ENCODE peak calls at places on chromosomes 16 and 17, in ten cellular contexts. X is tibial nerve, B is endothelial cell, N is nephron progenitor cell, E is colonic mucosa, M is retinal pigment epithelial cell, K is HL-60, V is B cell, O is mucosa of descending colon, Y is foreskin keratinocyte. G is an unnamed sample.

GRCh38 chr17:52724578-52724977 is 566.1 kb upstream of the CA10 start:
- DNase-seq in X (no peak), B (no peak), N (no peak), E (no peak), M (no peak), K (no peak), V (no peak), O (no peak), Y (no peak), G (no peak)

GRCh38 chr17:28381141-28381825 is 9.8 kb downstream of the SARM1 start:
- DNase-seq in X (no peak), B (peak), N (peak), E (peak), M (no peak), K (no peak), V (no peak), O (no peak), Y (peak), G (no peak)

GRCh38 chr17:73588291-73589095 is 55.8 kb downstream of the SDK2 start:
- DNase-seq in X (no peak), B (no peak), N (no peak), E (no peak), M (no peak), K (no peak), V (no peak), O (no peak), Y (peak), G (no peak)

GRCh38 chr16:80536246-80536645 is 4.5 kb upstream of the DYNLRB2 start:
- DNase-seq in X (no peak), B (no peak), N (no peak), E (no peak), M (no peak), K (no peak), V (no peak), O (no peak), Y (no peak), G (no peak)

GRCh38 chr17:34579017-34579946 is at the start of gene TMEM132E:
- DNase-seq in X (peak), B (peak), N (peak), E (peak), M (no peak), K (peak), V (peak), O (no peak), Y (no peak), G (no peak)

GRCh38 chr16:12245923-12246290 is 269.4 kb downstream of the SNX29 start:
- DNase-seq in X (no peak), B (no peak), N (no peak), E (no peak), M (no peak), K (no peak), V (no peak), O (no peak), Y (no peak), G (no peak)

GRCh38 chr17:2883544-2884203 is 87.4 kb downstream of the RAP1GAP2 start:
- DNase-seq in X (no peak), B (no peak), N (no peak), E (no peak), M (no peak), K (no peak), V (no peak), O (no peak), Y (peak), G (no peak)

GRCh38 chr17:6069611-6070279 is 434 bp upstream of the WSCD1 start:
- DNase-seq in X (no peak), B (no peak), N (no peak), E (peak), M (no peak), K (no peak), V (no peak), O (no peak), Y (no peak), G (no peak)

GRCh38 chr17:66724581-66725341 is 110.2 kb upstream of the CACNG5 start:
- DNase-seq in X (no peak), B (no peak), N (no peak), E (peak), M (no peak), K (no peak), V (no peak), O (no peak), Y (no peak), G (no peak)

GRCh38 chr17:13074026-13074425 is 56.2 kb upstream of the ELAC2 start:
- DNase-seq in X (no peak), B (no peak), N (no peak), E (no peak), M (no peak), K (no peak), V (no peak), O (no peak), Y (peak), G (no peak)

GRCh38 chr16:89314858-89315257 is 97.4 kb downstream of the ZNF778 start:
- DNase-seq in X (no peak), B (no peak), N (no peak), E (no peak), M (no peak), K (no peak), V (no peak), O (no peak), Y (no peak), G (no peak)

GRCh38 chr16:50288920-50289319 is 22.6 kb downstream of the ADCY7 start:
- DNase-seq in X (no peak), B (no peak), N (no peak), E (no peak), M (no peak), K (no peak), V (no peak), O (no peak), Y (no peak), G (no peak)

DNA sequence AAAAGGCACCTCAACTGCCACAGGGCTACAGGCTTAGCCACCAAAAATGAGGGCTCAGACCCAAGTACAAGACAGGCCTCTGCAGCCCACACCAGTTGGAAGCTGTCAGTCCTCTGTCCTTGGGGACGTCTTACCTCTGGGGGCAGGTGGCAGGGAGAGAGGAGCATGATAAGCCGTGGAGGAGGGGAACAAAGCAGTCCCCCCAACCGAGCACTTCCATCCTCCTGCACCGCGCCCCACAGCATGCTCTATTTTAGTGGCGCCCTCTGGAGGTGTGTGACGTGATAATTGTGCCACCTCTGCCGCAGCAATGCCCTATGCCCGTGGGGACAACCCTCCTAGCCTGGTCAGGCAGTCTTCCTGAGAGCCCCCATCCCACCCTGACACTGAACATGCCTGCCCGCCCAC is 13.6 kb downstream of the G6PC3 start:
- DNase-seq in X (no peak), B (peak), N (peak), E (peak), M (no peak), K (peak), V (peak), O (no peak), Y (no peak), G (no peak)
- TF ChIP-seq CTCF in X (no peak), B (peak), N (peak), E (no peak), M (peak), K (peak), V (no peak), O (no peak), Y (peak), G (peak)

DNA sequence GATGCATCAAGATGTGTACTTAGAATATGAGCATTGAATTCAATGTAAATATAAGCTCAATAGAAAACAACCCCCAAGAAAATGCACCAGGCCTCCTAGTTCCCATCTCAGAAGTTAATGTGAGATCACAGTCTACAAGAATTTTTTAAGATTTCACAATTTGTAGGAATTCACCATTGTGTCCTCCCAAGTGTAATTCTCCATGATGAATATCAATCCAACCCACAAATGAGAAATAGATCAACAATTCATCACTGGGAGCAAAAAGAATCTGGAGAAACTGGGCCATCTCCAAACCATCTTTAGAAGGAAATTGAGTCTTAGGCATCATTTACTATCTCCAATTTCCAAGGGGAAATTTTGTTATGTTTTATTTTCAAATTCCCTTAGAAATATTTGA is 310.5 kb upstream of the GOT2 start:
- DNase-seq in X (no peak), B (no peak), N (no peak), E (no peak), M (no peak), K (no peak), V (no peak), O (no peak), Y (no peak), G (no peak)
- TF ChIP-seq CTCF in X (no peak), B (no peak), N (no peak), E (no peak), M (no peak), K (no peak), V (no peak), O (no peak), Y (no peak), G (no peak)

GRCh38 chr16:86193528-86194193 is 294.7 kb downstream of the IRF8 start:
- DNase-seq in X (no peak), B (no peak), N (no peak), E (no peak), M (no peak), K (no peak), V (no peak), O (no peak), Y (no peak), G (no peak)

GRCh38 chr16:86196687-86197391 is 297.9 kb downstream of the IRF8 start:
- DNase-seq in X (no peak), B (no peak), N (no peak), E (no peak), M (no peak), K (no peak), V (no peak), O (no peak), Y (no peak), G (no peak)

GRCh38 chr16:86189934-86190333 is 291.0 kb downstream of the IRF8 start:
- DNase-seq in X (no peak), B (no peak), N (no peak), E (no peak), M (no peak), K (no peak), V (no peak), O (no peak), Y (no peak), G (no peak)

GRCh38 chr16:86195863-86196630 is 297.1 kb downstream of the IRF8 start:
- DNase-seq in X (no peak), B (peak), N (peak), E (no peak), M (no peak), K (no peak), V (no peak), O (no peak), Y (no peak), G (no peak)

DNA sequence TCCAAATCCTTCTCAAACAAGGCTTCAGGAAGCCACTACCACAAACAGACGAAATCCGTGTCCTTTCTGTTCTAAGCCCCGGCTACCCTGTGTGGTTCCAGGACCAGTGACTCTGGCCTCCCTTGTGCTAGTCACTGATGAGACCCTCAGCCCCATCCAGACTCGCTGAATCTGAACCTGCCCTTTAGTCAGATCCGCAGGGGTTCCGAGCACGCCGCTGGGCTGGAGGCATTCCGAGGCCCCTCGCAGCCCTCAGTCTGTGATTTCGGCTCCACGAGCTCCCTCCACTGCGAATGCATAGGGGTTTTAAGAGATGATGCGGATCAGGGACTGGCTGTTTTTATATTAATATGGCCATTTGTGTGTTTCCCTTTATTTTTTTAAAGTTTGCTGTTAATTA is 292.7 kb downstream of the IRF8 start:
- DNase-seq in X (no peak), B (no peak), N (no peak), E (no peak), M (no peak), K (no peak), V (no peak), O (no peak), Y (no peak), G (no peak)
- TF ChIP-seq CTCF in X (no peak), B (no peak), N (no peak), E (no peak), M (no peak), K (no peak), V (no peak), O (no peak), Y (no peak), G (no peak)

DNA sequence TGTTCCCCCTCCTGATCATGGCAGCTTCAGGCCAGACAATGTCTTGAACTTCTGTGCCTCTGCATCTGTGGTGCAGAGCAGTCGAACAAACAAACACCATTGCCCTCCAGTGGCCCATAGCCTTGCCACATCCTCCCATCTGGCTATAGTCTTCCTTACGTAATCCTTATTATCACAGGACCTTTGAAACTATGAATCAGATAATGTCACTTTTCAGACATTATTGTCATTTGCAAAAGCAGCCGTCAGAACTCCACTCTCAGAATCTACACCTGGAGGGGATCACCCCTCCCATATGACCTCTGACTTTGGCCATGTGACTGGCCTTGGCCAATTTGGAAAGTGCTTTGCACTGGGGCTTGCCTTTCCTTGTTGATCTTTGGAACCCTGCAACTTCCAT is 387.3 kb downstream of the MAF start:
- DNase-seq in X (no peak), B (no peak), N (no peak), E (no peak), M (no peak), K (peak), V (no peak), O (no peak), Y (no peak), G (no peak)
- TF ChIP-seq CTCF in X (no peak), B (no peak), N (no peak), E (no peak), M (peak), K (no peak), V (no peak), O (no peak), Y (no peak), G (no peak)

GRCh38 chr16:81556715-81557284 is 112.2 kb downstream of the CMIP start:
- DNase-seq in X (no peak), B (no peak), N (no peak), E (no peak), M (no peak), K (no peak), V (no peak), O (no peak), Y (no peak), G (no peak)

GRCh38 chr16:81560979-81561657 is 116.5 kb downstream of the CMIP start:
- DNase-seq in X (no peak), B (no peak), N (no peak), E (no peak), M (no peak), K (no peak), V (no peak), O (no peak), Y (no peak), G (no peak)

GRCh38 chr16:81558077-81558443 is 113.5 kb downstream of the CMIP start:
- DNase-seq in X (no peak), B (no peak), N (no peak), E (no peak), M (no peak), K (no peak), V (no peak), O (no peak), Y (no peak), G (no peak)

GRCh38 chr16:81555660-81556059 is 111.1 kb downstream of the CMIP start:
- DNase-seq in X (no peak), B (no peak), N (no peak), E (no peak), M (no peak), K (no peak), V (no peak), O (no peak), Y (no peak), G (no peak)

DNA sequence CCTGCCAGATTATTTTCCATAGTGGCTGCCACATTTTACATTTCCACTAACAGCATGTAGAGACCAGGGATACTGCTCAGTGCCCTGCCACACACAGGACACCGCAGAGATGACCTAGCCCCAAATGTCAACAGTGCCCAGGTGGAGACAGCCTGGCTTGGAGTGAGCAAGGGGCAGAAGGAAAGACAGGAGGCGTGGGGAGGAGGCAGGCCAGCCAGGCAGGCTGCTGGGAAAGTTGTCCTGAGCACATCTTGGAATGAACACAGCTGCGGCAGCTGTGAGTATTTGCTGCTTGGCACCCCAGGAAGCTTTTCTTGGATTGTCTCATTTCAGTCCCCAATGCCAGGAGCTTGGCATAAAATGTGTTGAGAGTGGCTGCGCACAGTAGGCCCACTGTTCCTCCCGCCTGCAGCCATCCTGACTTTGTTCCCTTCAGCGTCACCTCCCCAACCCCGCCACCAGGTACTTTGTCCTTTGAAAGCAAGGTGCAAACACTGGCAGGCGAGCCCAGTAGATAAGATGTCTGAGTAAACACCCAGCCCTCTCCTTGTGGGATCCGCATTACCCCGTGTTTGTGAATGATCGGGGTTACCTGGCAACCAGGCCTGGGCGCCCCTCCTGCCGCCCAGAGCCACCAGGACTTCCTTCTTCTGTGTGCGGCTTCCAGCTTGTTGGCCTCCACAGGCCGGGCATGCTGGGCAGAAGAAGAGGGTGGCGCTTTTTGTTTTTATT is 114.0 kb downstream of the CMIP start:
- DNase-seq in X (no peak), B (peak), N (no peak), E (peak), M (no peak), K (peak), V (no peak), O (peak), Y (no peak), G (no peak)
- TF ChIP-seq CTCF in X (no peak), B (no peak), N (no peak), E (no peak), M (no peak), K (no peak), V (no peak), O (no peak), Y (no peak), G (no peak)